ENCODE peak calls at places on chromosome 21, in nine cellular contexts. U is brain microvascular endothelial cell, P is right atrium auricular region, T is stomach, Q is GM23338, N is sigmoid colon, B is nephron progenitor cell, K is pancreas, F is psoas muscle. O is an unnamed sample.

GRCh38 chr21:45598666-45599065 is 44.9 kb upstream of the PCBP3 start:
- DNase-seq in T (no peak), Q (no peak), P (no peak), B (no peak), F (no peak), U (no peak), K (no peak), N (peak), O (no peak)

GRCh38 chr21:30206551-30207251 is 9.2 kb downstream of the CLDN8 start:
- DNase-seq in N (no peak), K (no peak), F (no peak), U (peak), T (no peak), Q (no peak), P (no peak), B (no peak), O (peak)

GRCh38 chr21:30014883-30015282 is 75.1 kb upstream of the GRIK1 start:
- DNase-seq in Q (peak), B (no peak), F (no peak), N (no peak), K (no peak), P (no peak), U (no peak), T (no peak), O (no peak)

GRCh38 chr21:46113497-46114176 is 15.7 kb downstream of the COL6A2 start:
- DNase-seq in U (no peak), F (peak), B (no peak), K (no peak), T (peak), Q (no peak), P (peak), N (peak), O (no peak)

GRCh38 chr21:25080706-25081495 is 526.4 kb downstream of the MRPL39 start:
- DNase-seq in N (no peak), T (no peak), U (no peak), B (no peak), Q (no peak), K (no peak), F (no peak), P (no peak), O (no peak)

GRCh38 chr21:16420086-16420724 is 690.4 kb downstream of the USP25 start:
- DNase-seq in K (peak), T (peak), P (peak), U (peak), Q (no peak), F (peak), N (peak), B (no peak), O (peak)

GRCh38 chr21:44618909-44619308 is 7.0 kb downstream of the KRTAP10-8 start:
- DNase-seq in N (no peak), Q (no peak), P (peak), T (no peak), K (no peak), B (no peak), F (no peak), U (no peak), O (no peak)

GRCh38 chr21:31343680-31344480 is at the start of gene TIAM1:
- DNase-seq in P (peak), F (peak), T (peak), Q (peak), U (peak), B (peak), N (peak), K (no peak), O (peak)

GRCh38 chr21:44300262-44300959 is 558 bp downstream of the PFKL start:
- DNase-seq in U (peak), K (peak), Q (peak), P (peak), T (peak), N (peak), F (peak), B (peak), O (peak)

GRCh38 chr21:15749045-15749867 is 19.5 kb downstream of the USP25 start:
- DNase-seq in Q (no peak), P (no peak), N (no peak), F (no peak), T (no peak), U (no peak), K (no peak), B (no peak), O (no peak)

GRCh38 chr21:38351961-38352521 is 95.2 kb downstream of the KCNJ15 start:
- DNase-seq in F (no peak), K (no peak), T (no peak), P (no peak), N (no peak), B (no peak), U (peak), Q (peak), O (peak)
- TF ChIP-seq CTCF in F (no peak), K (no peak), T (no peak), P (no peak), N (no peak), B (no peak), U (no peak), Q (no peak), O (no peak)

GRCh38 chr21:32690085-32690484 is 37.7 kb downstream of the SYNJ1 start:
- DNase-seq in P (no peak), U (no peak), Q (no peak), K (no peak), B (no peak), T (no peak), N (no peak), F (no peak), O (peak)

GRCh38 chr21:32682696-32683474 is 44.9 kb downstream of the SYNJ1 start:
- DNase-seq in Q (no peak), U (no peak), F (no peak), T (no peak), B (no peak), N (no peak), K (no peak), P (no peak), O (no peak)

GRCh38 chr21:32693581-32693980 is 34.2 kb downstream of the SYNJ1 start:
- DNase-seq in F (no peak), K (no peak), N (no peak), P (no peak), B (no peak), T (no peak), U (no peak), Q (no peak), O (no peak)

GRCh38 chr21:32687946-32688345 is 39.9 kb downstream of the SYNJ1 start:
- DNase-seq in Q (peak), K (no peak), N (no peak), F (no peak), B (no peak), U (no peak), T (no peak), P (no peak), O (no peak)
- TF ChIP-seq CTCF in Q (peak), K (no peak), N (no peak), F (no peak), B (no peak), U (no peak), T (no peak), P (no peak), O (peak)

GRCh38 chr21:32861871-32862270 is 90.3 kb upstream of the PAXBP1 start:
- DNase-seq in Q (no peak), P (no peak), N (no peak), U (no peak), F (no peak), K (no peak), T (no peak), B (no peak), O (peak)
- TF ChIP-seq CTCF in Q (no peak), P (no peak), N (no peak), U (no peak), F (no peak), K (no peak), T (no peak), B (no peak), O (no peak)

GRCh38 chr21:37253991-37254390 is 13.1 kb downstream of the VPS26C start:
- DNase-seq in N (no peak), P (no peak), T (no peak), U (no peak), K (no peak), B (no peak), F (no peak), Q (no peak), O (no peak)

GRCh38 chr21:37257967-37258877 is 8.9 kb downstream of the VPS26C start:
- DNase-seq in F (peak), B (peak), N (peak), P (no peak), U (peak), Q (peak), K (peak), T (peak), O (peak)

GRCh38 chr21:37259426-37259825 is 7.7 kb downstream of the VPS26C start:
- DNase-seq in N (no peak), F (no peak), B (no peak), Q (no peak), U (no peak), K (no peak), T (no peak), P (no peak), O (no peak)

GRCh38 chr21:37257526-37257966 is 9.6 kb downstream of the VPS26C start:
- DNase-seq in T (no peak), P (no peak), U (peak), K (no peak), N (no peak), F (peak), Q (peak), B (peak), O (peak)
- TF ChIP-seq CTCF in T (no peak), P (no peak), U (no peak), K (no peak), N (no peak), F (no peak), Q (no peak), B (no peak), O (no peak)

GRCh38 chr21:28770867-28771661 is 221.6 kb downstream of the LTN1 start:
- DNase-seq in F (no peak), N (peak), P (no peak), K (no peak), Q (no peak), U (no peak), T (no peak), B (no peak), O (peak)
- TF ChIP-seq CTCF in F (no peak), N (no peak), P (no peak), K (no peak), Q (no peak), U (no peak), T (no peak), B (no peak), O (no peak)

GRCh38 chr21:26782349-26782748 is 62.9 kb downstream of the ADAMTS1 start:
- DNase-seq in K (no peak), F (no peak), N (no peak), P (no peak), T (no peak), B (no peak), Q (no peak), U (no peak), O (no peak)

GRCh38 chr21:26777166-26777565 is 68.0 kb downstream of the ADAMTS1 start:
- DNase-seq in B (no peak), Q (no peak), K (no peak), T (no peak), U (peak), F (no peak), N (no peak), P (no peak), O (peak)

GRCh38 chr21:26781331-26781730 is 63.9 kb downstream of the ADAMTS1 start:
- DNase-seq in N (no peak), Q (no peak), P (no peak), T (no peak), K (no peak), U (no peak), F (no peak), B (no peak), O (no peak)

GRCh38 chr21:26773058-26773457 is 72.2 kb downstream of the ADAMTS1 start:
- DNase-seq in P (no peak), F (no peak), K (no peak), U (no peak), Q (no peak), N (no peak), B (no peak), T (no peak), O (no peak)

DNA sequence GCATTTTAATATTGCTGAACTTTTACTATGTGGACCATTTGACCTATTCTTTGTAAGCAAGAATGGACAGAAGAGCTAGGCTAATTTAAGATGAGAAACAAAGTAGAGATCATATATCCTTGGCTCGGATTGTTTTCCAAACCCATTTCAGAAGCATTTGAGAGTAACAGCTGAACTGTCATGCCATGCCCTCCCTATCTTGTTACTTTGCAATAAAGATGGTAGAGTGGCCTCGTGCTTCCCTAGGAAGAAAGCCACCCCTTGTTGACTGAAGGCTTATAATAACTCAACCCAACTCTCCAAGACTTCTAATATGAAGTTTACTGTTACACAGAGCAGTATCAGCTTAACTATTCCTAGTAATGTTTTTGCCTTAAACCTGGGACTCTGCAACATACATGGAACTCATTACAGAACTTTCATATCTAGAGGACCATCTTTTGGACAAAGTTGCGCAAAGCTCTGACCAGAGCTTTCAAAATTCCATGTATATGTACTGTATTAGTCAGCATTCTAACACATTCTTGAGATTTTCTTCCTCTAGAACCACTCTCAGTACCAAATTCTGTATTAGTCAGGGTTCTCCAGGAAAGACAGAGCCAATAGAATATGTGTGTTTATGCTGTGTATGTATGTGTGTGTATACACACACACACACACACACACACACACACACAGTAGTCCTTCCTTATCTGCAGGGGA is 68.7 kb downstream of the ADAMTS1 start:
- DNase-seq in B (no peak), U (peak), N (no peak), T (no peak), Q (no peak), K (no peak), P (no peak), F (no peak), O (peak)
- TF ChIP-seq CTCF in B (no peak), U (no peak), N (no peak), T (no peak), Q (no peak), K (no peak), P (no peak), F (no peak), O (no peak)

GRCh38 chr21:42690586-42690985 is 37.2 kb downstream of the PDE9A start:
- DNase-seq in P (no peak), N (peak), U (no peak), K (no peak), B (no peak), T (no peak), Q (no peak), F (no peak), O (no peak)

GRCh38 chr21:42687796-42688195 is 34.4 kb downstream of the PDE9A start:
- DNase-seq in T (no peak), K (no peak), F (peak), Q (no peak), B (no peak), P (no peak), U (no peak), N (no peak), O (no peak)

GRCh38 chr21:42688226-42688840 is 34.9 kb downstream of the PDE9A start:
- DNase-seq in B (no peak), N (no peak), K (no peak), Q (no peak), P (no peak), F (no peak), U (no peak), T (no peak), O (no peak)

GRCh38 chr21:42685954-42686500 is 32.6 kb downstream of the PDE9A start:
- DNase-seq in Q (no peak), T (no peak), F (peak), B (no peak), P (no peak), N (no peak), U (no peak), K (no peak), O (no peak)

GRCh38 chr21:42688841-42689371 is 35.5 kb downstream of the PDE9A start:
- DNase-seq in B (no peak), N (no peak), T (no peak), U (no peak), Q (no peak), P (no peak), K (no peak), F (no peak), O (no peak)
- TF ChIP-seq CTCF in B (no peak), N (no peak), T (no peak), U (no peak), Q (peak), P (no peak), K (no peak), F (no peak), O (no peak)

DNA sequence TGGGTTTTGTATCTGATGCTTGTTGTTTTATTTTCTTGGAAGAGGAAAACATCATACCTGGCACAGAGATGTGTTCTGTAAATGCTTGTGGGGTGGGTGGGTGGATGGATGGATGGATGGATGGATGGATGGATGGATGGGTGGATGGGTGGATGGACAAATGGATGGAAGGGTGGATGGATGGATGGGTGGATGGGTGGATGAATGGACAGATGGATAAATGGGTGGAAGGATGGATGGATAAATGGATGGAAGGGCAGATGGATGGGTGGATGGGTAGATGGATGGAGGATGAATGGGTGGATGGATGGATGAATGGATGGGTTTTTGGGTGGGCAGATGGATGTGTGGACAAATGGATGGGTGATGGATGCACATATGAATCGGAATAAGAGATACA is 111.5 kb downstream of the PDE9A start:
- DNase-seq in K (no peak), U (no peak), F (no peak), T (no peak), B (no peak), P (no peak), N (no peak), Q (no peak), O (no peak)
- TF ChIP-seq CTCF in K (no peak), U (no peak), F (no peak), T (no peak), B (no peak), P (no peak), N (no peak), Q (no peak), O (no peak)

DNA sequence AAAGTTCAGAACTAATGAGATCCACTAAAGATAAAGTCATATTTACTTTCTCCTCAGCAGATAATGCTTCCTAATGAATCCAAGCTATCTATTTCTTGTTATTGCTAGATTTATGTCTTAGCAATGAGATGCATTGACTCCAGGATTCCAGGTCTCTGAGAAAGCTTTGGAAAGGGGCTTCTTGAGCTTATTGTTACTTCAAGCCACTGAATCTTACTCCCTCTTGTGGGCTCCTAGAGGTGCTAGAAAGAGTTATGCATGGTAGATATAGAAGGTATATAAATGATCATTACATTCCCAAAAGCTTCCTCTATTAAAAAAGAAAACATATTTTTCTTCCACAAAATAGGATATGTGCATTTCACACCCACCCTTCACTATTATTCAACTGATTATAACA is 246.4 kb upstream of the ADAMTS5 start:
- DNase-seq in B (no peak), P (no peak), K (no peak), Q (peak), N (no peak), F (no peak), U (peak), T (no peak), O (peak)
- TF ChIP-seq CTCF in B (no peak), P (no peak), K (no peak), Q (peak), N (no peak), F (no peak), U (peak), T (no peak), O (peak)

O was measured in choroid plexus epithelial cell.